ENCODE peak calls at places on chromosomes 16 and 17, in seven cellular contexts. X, Y, K, P, C, M and A are unnamed samples.

GRCh38 chr17:42042598-42043319 is 7.6 kb downstream of the C17orf113 start:
- DNase-seq in X (no peak), Y (no peak), K (no peak), P (no peak), C (no peak), M (no peak), A (no peak)

GRCh38 chr16:57262841-57263584 is 18.0 kb downstream of the ARL2BP start:
- DNase-seq in X (no peak), Y (peak), K (no peak), P (no peak), C (no peak), M (no peak), A (no peak)

GRCh38 chr17:43363181-43363925 is 35.4 kb upstream of the ARL4D start:
- DNase-seq in X (no peak), Y (no peak), K (no peak), P (no peak), C (no peak), M (no peak), A (no peak)

GRCh38 chr17:14856156-14856555 is 409.0 kb downstream of the PMP22 start:
- DNase-seq in X (no peak), Y (no peak), K (no peak), P (no peak), C (no peak), M (no peak), A (no peak)

GRCh38 chr17:82892869-82893565 is 53.2 kb upstream of the ZNF750 start:
- DNase-seq in X (no peak), Y (no peak), K (peak), P (no peak), C (no peak), M (no peak), A (no peak)

GRCh38 chr17:14042411-14042810 is 26.9 kb upstream of the COX10 start:
- DNase-seq in X (no peak), Y (no peak), K (no peak), P (no peak), C (no peak), M (no peak), A (no peak)

GRCh38 chr17:21089145-21089544 is 37.6 kb upstream of the DHRS7B start:
- DNase-seq in X (no peak), Y (no peak), K (no peak), P (no peak), C (peak), M (no peak), A (no peak)

GRCh38 chr17:73430165-73430680 is 118.4 kb upstream of the CDC42EP4 start:
- DNase-seq in X (no peak), Y (no peak), K (no peak), P (peak), C (no peak), M (no peak), A (no peak)

GRCh38 chr16:8753411-8754054 is 43.9 kb downstream of the TMEM186 start:
- DNase-seq in X (no peak), Y (no peak), K (no peak), P (no peak), C (no peak), M (no peak), A (no peak)

GRCh38 chr16:57480127-57480753 is 6.1 kb downstream of the DOK4 start:
- DNase-seq in X (peak), Y (no peak), K (no peak), P (no peak), C (peak), M (no peak), A (no peak)

GRCh38 chr17:82835122-82835521 is 4.7 kb downstream of the ZNF750 start:
- DNase-seq in X (no peak), Y (no peak), K (no peak), P (no peak), C (no peak), M (no peak), A (no peak)

GRCh38 chr17:60391419-60392041 is 403 bp downstream of the USP32 start:
- DNase-seq in X (no peak), Y (no peak), K (no peak), P (no peak), C (peak), M (no peak), A (peak)

GRCh38 chr16:46947900-46948547 is 25.4 kb downstream of the DNAJA2 start:
- DNase-seq in X (no peak), Y (no peak), K (no peak), P (no peak), C (peak), M (no peak), A (no peak)

GRCh38 chr17:75250009-75250471 is 11.4 kb downstream of the GGA3 start:
- DNase-seq in X (no peak), Y (no peak), K (no peak), P (no peak), C (peak), M (peak), A (no peak)

GRCh38 chr17:29007456-29008455 is 1.9 kb upstream of the SEZ6 start:
- DNase-seq in X (no peak), Y (no peak), K (no peak), P (no peak), C (peak), M (no peak), A (no peak)

GRCh38 chr16:88062341-88062861 is 111.2 kb downstream of the BANP start:
- DNase-seq in X (no peak), Y (no peak), K (no peak), P (no peak), C (peak), M (no peak), A (no peak)